ENCODE peak calls at places on chromosomes 1 and 21, in ten cellular contexts. Q is AG04450; U is H9; L is iPS DF 6.9; Y is activated T-helper 1 cell treated with anti-CD3 and anti-CD28 coated beads, Interleukin-2, amount 50 U/mL, for 16 hours; P is NCI-H345; G is breast epithelium; D is fibroblast of lung; V is GM23248; E is transverse colon. B is an unnamed sample.

GRCh38 chr1:55706397-55706796 is 491.2 kb upstream of the USP24 start:
- DNase-seq in U (no peak), E (no peak), V (no peak), D (no peak), Y (no peak), Q (no peak), P (no peak), G (no peak), L (no peak), B (no peak)

GRCh38 chr1:44588551-44588950 is 85.7 kb downstream of the TMEM53 start:
- DNase-seq in D (no peak), U (no peak), Q (no peak), V (no peak), E (no peak), G (no peak), Y (no peak), L (no peak), P (no peak), B (no peak)

GRCh38 chr1:53329183-53329544 is 1.3 kb upstream of the LRP8 start:
- DNase-seq in V (no peak), U (no peak), G (no peak), Y (no peak), L (no peak), P (no peak), D (no peak), E (no peak), Q (no peak), B (no peak)

GRCh38 chr1:10943991-10944730 is 68.3 kb upstream of the TARDBP start:
- DNase-seq in Q (no peak), V (peak; percentile 59), L (no peak), G (no peak), P (peak; percentile 95), Y (no peak), E (peak; percentile 75), U (no peak), D (peak; percentile 20), B (no peak)

GRCh38 chr1:101237229-101237837 is 514 bp downstream of the S1PR1 start:
- DNase-seq in L (no peak), E (no peak), G (no peak), V (peak; percentile 89), P (no peak), U (no peak), D (peak; percentile 45), Q (peak; percentile 55), Y (peak; percentile 6), B (peak; percentile 7)

GRCh38 chr21:34536820-34537219 is 24.8 kb upstream of the KCNE1 start:
- DNase-seq in D (peak; percentile 73), Q (no peak), E (no peak), V (peak; percentile 45), L (no peak), Y (no peak), P (no peak), G (no peak), U (no peak), B (no peak)

GRCh38 chr1:228087771-228088251 is 5.3 kb downstream of the ARF1 start:
- DNase-seq in Q (no peak), G (peak; percentile 42), V (peak; percentile 92), U (no peak), L (no peak), P (no peak), E (peak; percentile 9), Y (no peak), D (peak; percentile 81), B (peak; percentile 32)

GRCh38 chr1:15038232-15039016 is 115.1 kb upstream of the TMEM51 start:
- DNase-seq in P (peak; percentile 13), Y (no peak), V (peak; percentile 47), L (peak; percentile 60), Q (no peak), D (no peak), G (no peak), U (peak; percentile 53), E (no peak), B (no peak)

GRCh38 chr1:154860154-154860870 is 9.8 kb downstream of the KCNN3 start:
- DNase-seq in Y (no peak), E (peak; percentile 62), V (no peak), Q (no peak), P (no peak), G (no peak), U (no peak), D (no peak), L (no peak), B (no peak)

GRCh38 chr1:201774224-201774982 is 54.6 kb upstream of the IPO9 start:
- DNase-seq in E (no peak), D (peak; percentile 94), Y (no peak), U (no peak), L (no peak), V (peak; percentile 89), G (no peak), P (no peak), Q (no peak), B (no peak)

GRCh38 chr1:47791879-47792608 is 205.1 kb downstream of the TRABD2B start:
- DNase-seq in G (no peak), U (no peak), Q (no peak), P (no peak), D (no peak), V (peak; percentile 28), Y (no peak), L (no peak), E (no peak), B (no peak)

GRCh38 chr1:67150931-67151330 is 15.3 kb upstream of the IL23R start:
- DNase-seq in V (no peak), E (no peak), Y (no peak), Q (no peak), U (no peak), P (no peak), L (no peak), D (no peak), G (no peak), B (no peak)

GRCh38 chr1:101474039-101474665 is 237.3 kb downstream of the S1PR1 start:
- DNase-seq in V (peak; percentile 24), G (no peak), Q (no peak), L (peak; percentile 25), E (no peak), U (no peak), D (no peak), P (no peak), Y (no peak), B (no peak)

GRCh38 chr1:194296201-194296600 is 1109.8 kb upstream of the B3GALT2 start:
- DNase-seq in Y (no peak), P (no peak), G (no peak), V (no peak), L (no peak), U (no peak), Q (no peak), E (no peak), D (peak; percentile 28), B (no peak)

GRCh38 chr1:247291161-247291560 is 35.3 kb downstream of the VN1R5 start:
- DNase-seq in U (no peak), Y (no peak), V (no peak), L (no peak), D (no peak), G (no peak), E (no peak), P (no peak), Q (no peak), B (no peak)

GRCh38 chr1:75265792-75266191 is 131.6 kb downstream of the LHX8 start:
- DNase-seq in Q (no peak), D (peak; percentile 34), Y (no peak), V (peak; percentile 54), L (peak; percentile 16), E (no peak), G (no peak), U (no peak), P (peak; percentile 53), B (no peak)

GRCh38 chr1:162310337-162310736 is 66.3 kb downstream of the SPATA46 start:
- DNase-seq in L (no peak), Q (no peak), G (no peak), U (no peak), Y (no peak), D (peak; percentile 65), P (no peak), V (no peak), E (no peak), B (no peak)

GRCh38 chr1:23719162-23719820 is 24.0 kb upstream of the ELOA start:
- DNase-seq in Q (peak; percentile 45), D (peak; percentile 57), G (no peak), Y (no peak), V (no peak), L (no peak), E (no peak), P (no peak), U (no peak), B (no peak)

GRCh38 chr1:83546863-83547262 is 452.1 kb downstream of the TTLL7 start:
- DNase-seq in P (no peak), D (peak; percentile 26), Q (no peak), U (no peak), L (no peak), G (no peak), Y (no peak), V (peak; percentile 32), E (no peak), B (no peak)

GRCh38 chr1:54456921-54457529 is 50.8 kb upstream of the SSBP3 start:
- DNase-seq in U (no peak), E (no peak), Q (no peak), P (no peak), V (peak; percentile 25), Y (no peak), L (no peak), G (no peak), D (no peak), B (no peak)

GRCh38 chr1:201751872-201752271 is 77.1 kb upstream of the IPO9 start:
- DNase-seq in G (no peak), U (no peak), V (peak; percentile 40), E (no peak), D (peak; percentile 51), L (no peak), Y (no peak), Q (no peak), P (no peak), B (no peak)

GRCh38 chr1:92951141-92951582 is 10.1 kb downstream of the DIPK1A start:
- DNase-seq in L (no peak), U (no peak), D (peak; percentile 83), Q (no peak), E (peak; percentile 48), P (no peak), V (peak; percentile 93), Y (no peak), G (no peak), B (no peak)

GRCh38 chr21:29376556-29376955 is 77.8 kb downstream of the BACH1 start:
- DNase-seq in U (peak; percentile 84), Y (peak; percentile 11), D (no peak), P (peak; percentile 14), E (peak; percentile 42), V (peak; percentile 46), G (no peak), L (peak; percentile 50), Q (no peak), B (peak; percentile 45)

GRCh38 chr1:98452162-98452561 is 209.4 kb upstream of the SNX7 start:
- DNase-seq in V (no peak), E (no peak), D (no peak), P (no peak), Y (no peak), G (no peak), Q (no peak), U (no peak), L (no peak), B (no peak)

GRCh38 chr1:6460349-6461236 is 5.4 kb downstream of the TNFRSF25 start:
- DNase-seq in L (no peak), Y (peak; percentile 84), U (no peak), V (no peak), G (no peak), Q (no peak), E (no peak), P (no peak), D (no peak), B (peak; percentile 90)

GRCh38 chr21:31650930-31651329 is 8.6 kb upstream of the SOD1 start:
- DNase-seq in E (no peak), P (no peak), V (no peak), G (no peak), U (no peak), L (no peak), Q (no peak), D (no peak), Y (no peak), B (no peak)

GRCh38 chr21:32794643-32795042 is 23.1 kb upstream of the PAXBP1 start:
- DNase-seq in Q (no peak), E (no peak), U (no peak), G (no peak), Y (no peak), D (peak; percentile 29), V (no peak), P (no peak), L (no peak), B (no peak)

GRCh38 chr21:37452222-37452621 is 85.6 kb downstream of the DYRK1A start:
- DNase-seq in D (peak; percentile 94), L (no peak), G (no peak), Q (peak; percentile 84), E (no peak), V (peak; percentile 86), Y (no peak), U (no peak), P (no peak), B (no peak)